ENCODE peak calls at places on chromosomes 4 and X, in five cellular contexts. V is astrocyte of the spinal cord, B is astrocyte of the cerebellum, N is fibroblast of mammary gland, R is A549. U is an unnamed sample.

GRCh38 chr4:83830138-83830537 is 294.2 kb downstream of the GPAT3 start:
- DNase-seq in N (no peak), V (no peak), B (no peak), R (no peak), U (no peak)

GRCh38 chrX:30649859-30650258 is 3.4 kb upstream of the GK start:
- DNase-seq in B (no peak), R (no peak), N (peak), V (no peak), U (peak)

GRCh38 chr4:77215107-77215506 is 58.1 kb downstream of the CCNG2 start:
- DNase-seq in V (no peak), B (no peak), R (no peak), N (no peak), U (no peak)

GRCh38 chr4:184265566-184266351 is 48.1 kb upstream of the ENPP6 start:
- DNase-seq in V (peak), N (peak), R (peak), B (no peak), U (peak)

GRCh38 chr4:3361406-3361805 is 68.6 kb downstream of the RGS12 start:
- DNase-seq in V (no peak), R (no peak), B (no peak), N (no peak), U (no peak)

GRCh38 chrX:14267224-14267623 is 237.5 kb upstream of the GEMIN8 start:
- DNase-seq in R (no peak), V (no peak), B (no peak), N (no peak), U (no peak)

GRCh38 chr4:115537387-115537786 is 424.0 kb upstream of the NDST4 start:
- DNase-seq in B (peak), R (no peak), N (peak), V (peak), U (no peak)

GRCh38 chr4:84418032-84418709 is 80.9 kb downstream of the NKX6-1 start:
- DNase-seq in V (no peak), R (no peak), N (no peak), B (no peak), U (no peak)

GRCh38 chr4:56466910-56467283 is 520 bp upstream of the SRP72 start:
- DNase-seq in V (no peak), R (no peak), N (no peak), B (no peak), U (no peak)

GRCh38 chr4:43242611-43243010 is 350.1 kb downstream of the GRXCR1 start:
- DNase-seq in N (peak), V (peak), R (no peak), B (peak), U (no peak)

GRCh38 chr4:154344686-154345085 is 146.9 kb downstream of the DCHS2 start:
- DNase-seq in V (no peak), N (no peak), R (no peak), B (no peak), U (no peak)

GRCh38 chrX:104670051-104670450 is 104.1 kb downstream of the IL1RAPL2 start:
- DNase-seq in V (no peak), N (no peak), R (no peak), B (no peak), U (no peak)

GRCh38 chr4:109294468-109295020 is 7.9 kb downstream of the COL25A1 start:
- DNase-seq in B (peak), N (peak), R (no peak), V (peak), U (no peak)

GRCh38 chrX:105502336-105502735 is 281.8 kb upstream of the TEX13A start:
- DNase-seq in V (peak), B (peak), N (peak), R (no peak), U (no peak)

GRCh38 chrX:40844476-40844875 is 109.1 kb upstream of the MED14 start:
- DNase-seq in N (no peak), B (no peak), V (peak), R (no peak), U (no peak)

GRCh38 chrX:65924938-65925507 is 114.9 kb downstream of the VSIG4 start:
- DNase-seq in R (no peak), V (no peak), N (no peak), B (no peak), U (no peak)

GRCh38 chrX:81414630-81415029 is 212.7 kb downstream of the SH3BGRL start:
- DNase-seq in B (no peak), R (no peak), V (peak), N (peak), U (no peak)

GRCh38 chr4:15402974-15403373 is 24.9 kb upstream of the C1QTNF7 start:
- DNase-seq in N (no peak), R (no peak), B (no peak), V (no peak), U (no peak)

GRCh38 chrX:64580035-64580434 is 184.8 kb upstream of the MTMR8 start:
- DNase-seq in B (no peak), V (no peak), N (no peak), R (no peak), U (no peak)

GRCh38 chr4:188620608-188621007 is 481.4 kb downstream of the TRIML1 start:
- DNase-seq in V (no peak), R (no peak), N (no peak), B (no peak), U (no peak)

GRCh38 chr4:154126276-154126675 is 337.4 kb upstream of the SFRP2 start:
- DNase-seq in V (peak), N (peak), B (no peak), R (no peak), U (no peak)

GRCh38 chrX:13760428-13760827 is 25.9 kb downstream of the OFD1 start:
- DNase-seq in V (no peak), B (no peak), R (no peak), N (no peak), U (no peak)

GRCh38 chrX:131675596-131676194 is 131.8 kb downstream of the OR13H1 start:
- DNase-seq in B (no peak), V (peak), R (peak), N (peak), U (peak)

GRCh38 chr4:164716901-164717300 is 37.0 kb upstream of the SMIM31 start:
- DNase-seq in V (no peak), R (no peak), N (peak), B (no peak), U (no peak)

GRCh38 chrX:63058204-63058603 is 292.9 kb downstream of the SPIN4 start:
- DNase-seq in R (no peak), B (no peak), N (no peak), V (no peak), U (no peak)

GRCh38 chr4:74109116-74109791 is 10.3 kb upstream of the CXCL2 start:
- DNase-seq in B (peak), V (peak), R (peak), N (peak), U (peak)

GRCh38 chrX:130498653-130499274 is 97.0 kb downstream of the RBMX2 start:
- DNase-seq in N (no peak), B (no peak), R (no peak), V (no peak), U (no peak)

GRCh38 chr4:182518421-182518820 is 275.2 kb downstream of the TENM3 start:
- DNase-seq in B (no peak), V (no peak), N (no peak), R (no peak), U (no peak)

GRCh38 chr4:152708361-152708760 is 28.6 kb upstream of the TMEM154 start:
- DNase-seq in V (no peak), R (no peak), B (no peak), N (no peak), U (no peak)

GRCh38 chrX:114166601-114167000 is 417.3 kb upstream of the HTR2C start:
- DNase-seq in V (no peak), R (no peak), B (no peak), N (no peak), U (no peak)

GRCh38 chrX:39199429-39199828 is 398.2 kb downstream of the MID1IP1 start:
- DNase-seq in V (no peak), R (no peak), B (no peak), N (no peak), U (no peak)

GRCh38 chr4:61312526-61312925 is 112.4 kb downstream of the ADGRL3 start:
- DNase-seq in R (no peak), V (peak), N (no peak), B (no peak), U (no peak)

GRCh38 chr4:89410687-89411086 is 103.1 kb upstream of the GPRIN3 start:
- DNase-seq in B (no peak), R (no peak), N (peak), V (peak), U (no peak)

GRCh38 chr4:26858035-26858918 is 2.4 kb upstream of the STIM2 start:
- DNase-seq in V (no peak), B (no peak), N (no peak), R (no peak), U (no peak)

GRCh38 chr4:173529505-173530325 is at the start of gene HAND2:
- DNase-seq in V (no peak), R (peak), B (no peak), N (peak), U (peak)

GRCh38 chrX:72123471-72124185 is 8.1 kb downstream of the RTL5 start:
- DNase-seq in R (no peak), B (no peak), V (peak), N (no peak), U (no peak)

GRCh38 chr4:156294577-156294976 is 340.9 kb upstream of the CTSO start:
- DNase-seq in B (peak), R (no peak), N (peak), V (peak), U (peak)

GRCh38 chr4:141346144-141346543 is 125.4 kb downstream of the ZNF330 start:
- DNase-seq in V (peak), B (peak), R (peak), N (peak), U (no peak)
- TF ChIP-seq CTCF in V (peak), B (peak), R (peak), N (peak), U (peak)

GRCh38 chrX:102155806-102156179 is at the start of gene BEX5:
- DNase-seq in V (peak), N (peak), R (no peak), B (peak), U (peak)
- TF ChIP-seq CTCF in V (no peak), N (no peak), R (no peak), B (no peak), U (no peak)

GRCh38 chr4:37799941-37800554 is 26.4 kb upstream of the PGM2 start:
- DNase-seq in N (no peak), B (no peak), V (no peak), R (no peak), U (no peak)

GRCh38 chr4:37805091-37805490 is 21.4 kb upstream of the PGM2 start:
- DNase-seq in B (no peak), N (no peak), R (no peak), V (no peak), U (no peak)

GRCh38 chr4:37803348-37803973 is 23.0 kb upstream of the PGM2 start:
- DNase-seq in B (peak), V (peak), N (peak), R (no peak), U (no peak)

GRCh38 chr4:37798616-37799015 is 27.9 kb upstream of the PGM2 start:
- DNase-seq in V (no peak), R (no peak), B (no peak), N (no peak), U (no peak)

GRCh38 chr4:37802068-37802666 is 24.3 kb upstream of the PGM2 start:
- DNase-seq in V (peak), B (peak), N (peak), R (peak), U (peak)
- TF ChIP-seq CTCF in V (peak), B (peak), N (peak), R (peak), U (peak)

DNA sequence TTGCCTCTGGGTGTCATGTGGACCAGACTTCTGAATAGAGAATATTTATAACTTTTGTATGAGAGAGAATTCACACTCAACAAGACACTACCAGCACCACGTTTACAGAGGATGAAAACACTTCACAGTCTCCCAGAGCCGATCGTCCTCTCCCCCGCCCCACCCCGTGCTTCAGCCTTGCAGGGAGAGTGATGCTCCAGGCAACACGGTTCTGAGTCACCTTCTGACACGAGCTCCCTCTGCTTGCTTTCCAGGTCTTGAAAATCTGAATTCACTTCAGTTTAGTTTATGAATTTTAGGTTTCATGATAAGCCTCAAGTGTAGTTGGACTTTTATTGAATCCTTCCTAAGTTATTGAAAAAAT is 59.8 kb downstream of the CPLX1 start:
- DNase-seq in N (peak), V (peak), R (no peak), B (no peak), U (no peak)
- TF ChIP-seq CTCF in N (no peak), V (no peak), R (no peak), B (no peak), U (no peak)